ENCODE peak calls at places on chromosomes 6 and 20, in seven cellular contexts. J is HCT116; M is IMR-90; Y is CD4-positive, CD25-positive, alpha-beta regulatory T cell; B is CD4-positive, alpha-beta T cell; I is effector memory CD4-positive, alpha-beta T cell; Z is transverse colon. R is an unnamed sample. For H3K27me3 and H3K9me3, the result is how much of the 10 kb centered on the place peaks cover.

GRCh38 chr6:100300221-100300736 is 164.4 kb downstream of the SIM1 start:
- DNase-seq in J (peak), M (peak), Y (no peak), B (no peak), I (no peak), Z (no peak), R (peak)

GRCh38 chr6:81895511-81896185 is 143.2 kb upstream of the TENT5A start:
- DNase-seq in J (no peak), M (peak), Y (no peak), B (no peak), I (no peak), Z (no peak), R (no peak)

GRCh38 chr20:50303573-50304500 is 113.2 kb downstream of the CEBPB start:
- DNase-seq in J (no peak), M (peak), Y (no peak), B (no peak), I (no peak), Z (peak), R (no peak)

GRCh38 chr6:118708055-118708454 is 56.7 kb upstream of the CEP85L start:
- DNase-seq in J (no peak), M (peak), Y (peak), B (no peak), I (no peak), Z (no peak), R (no peak)

GRCh38 chr20:11979306-11980128 is 61.8 kb downstream of the BTBD3 start:
- DNase-seq in J (no peak), M (no peak), Y (no peak), B (no peak), I (no peak), Z (no peak), R (no peak)

GRCh38 chr6:162572240-162572639 is 155.3 kb downstream of the PRKN start:
- DNase-seq in J (no peak), M (no peak), Y (no peak), B (no peak), I (no peak), Z (no peak), R (no peak)

GRCh38 chr6:7909323-7910276 is 988 bp downstream of the TXNDC5 start:
- DNase-seq in J (no peak), M (peak), Y (peak), B (no peak), I (no peak), Z (peak), R (no peak)

GRCh38 chr20:60400567-60400966 is 442.3 kb downstream of the CDH26 start:
- DNase-seq in J (no peak), M (no peak), Y (no peak), B (no peak), I (no peak), Z (no peak), R (no peak)

GRCh38 chr20:8039048-8039447 is 19.5 kb upstream of the TMX4 start:
- DNase-seq in J (no peak), M (no peak), Y (no peak), B (no peak), I (no peak), Z (no peak), R (no peak)

GRCh38 chr20:2610326-2610725 is 42.1 kb upstream of the NOP56 start:
- DNase-seq in J (no peak), M (no peak), Y (no peak), B (no peak), I (no peak), Z (no peak), R (no peak)

GRCh38 chr6:35728663-35729348 is 8.0 kb upstream of the ARMC12 start:
- DNase-seq in J (no peak), M (no peak), Y (peak), B (peak), I (no peak), Z (peak), R (peak)

GRCh38 chr20:46056970-46057855 is 28.2 kb downstream of the SLC12A5 start:
- DNase-seq in J (no peak), M (peak), Y (no peak), B (no peak), I (no peak), Z (no peak), R (no peak)

GRCh38 chr6:30709101-30709868 is 7.8 kb downstream of the MDC1 start:
- DNase-seq in J (no peak), M (no peak), Y (no peak), B (no peak), I (no peak), Z (no peak), R (no peak)

GRCh38 chr20:21182832-21183563 is 57.1 kb downstream of the KIZ start:
- DNase-seq in J (no peak), M (peak), Y (no peak), B (no peak), I (no peak), Z (peak), R (no peak)

GRCh38 chr6:77177470-77177869 is 285.8 kb downstream of the HTR1B start:
- DNase-seq in J (no peak), M (no peak), Y (no peak), B (no peak), I (no peak), Z (no peak), R (no peak)

GRCh38 chr6:146915671-146916127 is 288.5 kb upstream of the STXBP5 start:
- DNase-seq in J (no peak), M (peak), Y (no peak), B (no peak), I (no peak), Z (no peak), R (no peak)

GRCh38 chr6:166515072-166515810 is 71.2 kb downstream of the RAMACL start:
- DNase-seq in J (peak), M (peak), Y (peak), B (peak), I (no peak), Z (peak), R (peak)

GRCh38 chr20:60256811-60257210 is 298.6 kb downstream of the CDH26 start:
- DNase-seq in J (no peak), M (no peak), Y (no peak), B (no peak), I (no peak), Z (no peak), R (no peak)

GRCh38 chr20:62202083-62202395 is 18.0 kb downstream of the HRH3 start:
- DNase-seq in J (no peak), M (peak), Y (no peak), B (no peak), I (no peak), Z (no peak), R (no peak)

GRCh38 chr6:160739955-160740354 is 37.9 kb downstream of the PLG start:
- DNase-seq in J (no peak), M (no peak), Y (no peak), B (no peak), I (no peak), Z (no peak), R (no peak)

GRCh38 chr20:61953037-61953788 is 112.5 kb downstream of the TAF4 start:
- DNase-seq in J (no peak), M (no peak), Y (no peak), B (no peak), I (no peak), Z (no peak), R (no peak)

GRCh38 chr6:138086573-138087196 is 20.5 kb downstream of the PERP start:
- DNase-seq in J (peak), M (peak), Y (no peak), B (no peak), I (no peak), Z (no peak), R (no peak)

GRCh38 chr20:46324960-46325703 is 16.8 kb upstream of the CDH22 start:
- DNase-seq in J (no peak), M (peak), Y (peak), B (no peak), I (no peak), Z (no peak), R (no peak)

GRCh38 chr20:3192226-3193015 is 12.1 kb downstream of the DDRGK1 start:
- DNase-seq in J (no peak), M (no peak), Y (no peak), B (no peak), I (no peak), Z (no peak), R (no peak)

GRCh38 chr20:34560141-34560523 is 1.6 kb downstream of the MAP1LC3A start:
- DNase-seq in J (no peak), M (no peak), Y (no peak), B (no peak), I (no peak), Z (no peak), R (no peak)

GRCh38 chr20:61942526-61942925 is 123.2 kb downstream of the TAF4 start:
- DNase-seq in J (no peak), M (no peak), Y (no peak), B (no peak), I (no peak), Z (no peak), R (no peak)

GRCh38 chr6:150531957-150532356 is 67.7 kb upstream of the PLEKHG1 start:
- DNase-seq in J (no peak), M (no peak), Y (no peak), B (no peak), I (no peak), Z (no peak), R (no peak)

GRCh38 chr6:137497722-137498463 is 3.7 kb upstream of the OLIG3 start:
- DNase-seq in J (no peak), M (no peak), Y (peak), B (no peak), I (no peak), Z (no peak), R (no peak)

GRCh38 chr20:22288156-22288555 is 296.2 kb downstream of the FOXA2 start:
- DNase-seq in J (no peak), M (no peak), Y (no peak), B (no peak), I (no peak), Z (no peak), R (no peak)

GRCh38 chr20:22285555-22285954 is 298.8 kb downstream of the FOXA2 start:
- DNase-seq in J (no peak), M (no peak), Y (no peak), B (no peak), I (no peak), Z (no peak), R (no peak)

GRCh38 chr20:22288957-22289356 is 295.4 kb downstream of the FOXA2 start:
- DNase-seq in J (no peak), M (no peak), Y (no peak), B (no peak), I (no peak), Z (no peak), R (peak)

GRCh38 chr20:22293886-22294285 is 290.5 kb downstream of the FOXA2 start:
- DNase-seq in J (no peak), M (no peak), Y (no peak), B (no peak), I (no peak), Z (no peak), R (no peak)

DNA sequence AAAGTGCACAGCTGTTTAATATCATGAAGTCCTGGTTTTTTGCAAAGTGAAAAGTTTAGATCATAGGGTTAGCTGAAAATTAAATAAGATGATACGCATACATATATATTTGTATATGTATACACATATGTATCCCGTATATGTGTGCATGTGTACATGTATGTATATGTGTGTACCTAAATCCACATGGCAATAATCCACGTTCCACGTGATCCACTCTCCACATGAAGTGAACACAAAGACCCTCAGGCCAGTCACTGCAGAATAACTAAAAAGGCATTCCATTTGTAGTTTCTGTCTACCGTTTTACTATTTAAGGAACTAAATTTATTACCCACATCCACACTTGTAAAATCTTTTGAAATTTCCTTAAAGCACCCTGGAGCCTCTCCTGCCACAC is 294.9 kb downstream of the FOXA2 start:
- DNase-seq in J (no peak), M (no peak), Y (no peak), B (no peak), I (no peak), Z (no peak), R (no peak)
- H3K27me3 ChIP-seq in J (under half), M (under half), Y (under half), B (under half), I (under half), Z (under half), R (under half)

GRCh38 chr20:55830124-55830828 is 175.0 kb downstream of the CBLN4 start:
- DNase-seq in J (no peak), M (no peak), Y (no peak), B (no peak), I (no peak), Z (no peak), R (no peak)
- H3K9me3 ChIP-seq in J (under half), M (under half), Y (under half), B (under half), I (under half), Z (under half), R (under half)

DNA sequence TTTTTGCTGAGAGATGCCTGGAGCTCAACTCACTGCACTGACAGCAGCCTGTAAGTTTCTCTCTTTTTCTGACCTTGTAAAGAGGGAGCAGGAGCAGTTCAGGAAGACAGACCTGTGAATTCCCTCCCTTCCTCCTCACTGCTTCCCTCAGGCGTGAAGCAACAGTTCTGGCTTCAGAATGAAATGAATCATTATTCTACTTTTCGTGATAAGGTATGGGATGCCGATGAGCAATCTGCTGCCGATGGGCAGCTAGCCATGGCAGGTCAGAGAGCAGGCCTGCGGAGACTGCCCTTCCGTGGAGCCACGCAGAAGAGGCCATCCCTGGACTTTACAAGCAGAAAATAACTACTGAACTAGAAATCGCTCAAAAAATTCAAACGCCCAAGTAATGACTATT is 426.5 kb upstream of the RNF217 start:
- DNase-seq in J (no peak), M (no peak), Y (no peak), B (no peak), I (no peak), Z (no peak), R (no peak)
- H3K27me3 ChIP-seq in J (under half), M (under half), Y (under half), B (under half), I (under half), Z (under half), R (under half)

GRCh38 chr20:31256959-31257358 is 505 bp upstream of the DEFB115 start:
- DNase-seq in J (no peak), M (no peak), Y (no peak), B (no peak), I (no peak), Z (no peak), R (no peak)

GRCh38 chr20:31260326-31260932 is 3.0 kb downstream of the DEFB115 start:
- DNase-seq in J (peak), M (no peak), Y (no peak), B (no peak), I (no peak), Z (no peak), R (no peak)

DNA sequence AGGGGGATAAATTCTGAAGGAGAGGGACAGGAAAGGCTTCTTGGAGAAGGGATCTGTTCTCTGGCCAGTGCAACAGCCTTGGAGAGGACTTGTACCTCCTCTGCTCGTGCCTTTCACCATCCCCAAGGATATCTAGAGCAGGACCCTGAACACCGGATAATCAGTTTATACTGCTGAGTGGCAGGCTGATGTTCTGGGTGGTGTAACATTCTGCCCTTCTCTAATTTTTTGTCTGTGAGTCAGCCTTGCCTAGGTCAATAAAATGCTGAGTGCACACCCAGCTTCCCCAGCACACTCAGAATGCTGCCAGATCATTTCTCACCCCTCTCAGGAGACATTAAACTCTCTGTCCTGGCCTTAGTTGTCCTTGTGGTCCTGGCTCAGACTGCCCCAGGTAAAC is at the start of gene DEFB115:
- DNase-seq in J (no peak), M (no peak), Y (no peak), B (no peak), I (no peak), Z (no peak), R (no peak)
- H3K9me3 ChIP-seq in J (under half), M (under half), Y (under half), B (under half), I (under half), Z (under half), R (under half)

GRCh38 chr6:27234576-27234975 is 12.9 kb upstream of the PRSS16 start:
- DNase-seq in J (no peak), M (no peak), Y (no peak), B (no peak), I (no peak), Z (no peak), R (no peak)

GRCh38 chr6:27224729-27225128 is 22.8 kb upstream of the PRSS16 start:
- DNase-seq in J (no peak), M (no peak), Y (no peak), B (no peak), I (no peak), Z (no peak), R (no peak)

GRCh38 chr6:27230758-27231111 is 16.8 kb upstream of the PRSS16 start:
- DNase-seq in J (peak), M (no peak), Y (no peak), B (no peak), I (no peak), Z (no peak), R (no peak)

DNA sequence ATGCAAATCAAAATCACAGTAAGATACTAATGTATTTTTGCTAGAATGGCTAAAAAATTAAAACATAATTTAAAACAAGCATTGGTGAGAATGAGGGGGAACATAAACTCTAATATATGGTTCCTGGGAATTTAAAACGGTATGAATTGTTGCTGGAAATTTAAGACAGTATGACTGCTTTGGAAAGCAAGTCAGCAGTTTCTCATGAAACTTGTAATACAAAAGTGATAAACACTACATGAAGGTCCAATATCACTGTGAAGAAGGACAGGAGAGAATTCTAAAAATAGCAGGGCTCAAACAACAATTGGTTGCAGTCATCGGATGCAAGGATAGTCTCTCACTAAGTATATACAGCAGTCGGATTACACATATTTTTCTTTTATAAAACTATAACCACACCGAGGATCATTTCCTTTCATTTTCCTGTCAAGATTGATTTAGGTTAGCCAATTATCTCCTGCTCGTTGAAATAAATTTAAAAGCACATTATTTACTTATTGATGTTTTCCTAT is 18.5 kb upstream of the PRSS16 start:
- DNase-seq in J (no peak), M (no peak), Y (no peak), B (no peak), I (no peak), Z (no peak), R (no peak)
- H3K27me3 ChIP-seq in J (under half), M (under half), Y (under half), B (half or more), I (under half), Z (half or more), R (under half)

DNA sequence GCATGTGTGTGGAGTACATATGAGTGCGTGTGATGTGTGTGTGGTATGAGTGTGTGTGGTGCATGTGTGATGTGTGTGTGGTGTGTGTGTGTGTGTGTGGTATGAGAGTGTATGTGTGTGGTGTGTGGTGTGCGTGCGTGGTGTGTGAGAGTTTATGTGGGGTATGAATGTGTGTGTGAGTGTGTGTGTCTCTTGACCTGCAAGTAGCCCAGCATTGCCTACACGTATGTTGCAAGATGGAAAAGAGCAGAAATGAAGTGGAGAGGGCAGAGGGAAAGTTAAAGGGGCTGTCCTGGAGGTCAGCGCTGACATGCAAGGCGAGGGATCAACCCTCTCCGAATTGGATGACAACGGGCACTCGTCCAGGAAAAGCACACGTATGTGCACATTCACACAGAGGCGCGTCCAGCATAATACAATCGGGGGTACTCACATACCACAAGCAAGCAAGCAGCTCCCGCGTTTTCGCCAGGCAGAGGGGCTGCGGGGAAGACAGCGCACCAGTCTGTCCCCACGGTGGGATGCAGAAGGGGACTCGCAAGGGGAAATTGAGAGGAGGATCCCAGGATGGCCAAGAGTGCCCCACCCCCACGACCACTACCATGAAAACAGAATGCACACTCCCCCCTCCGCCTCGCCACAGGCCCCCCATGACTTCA is 174.5 kb upstream of the AFDN start:
- DNase-seq in J (no peak), M (no peak), Y (no peak), B (no peak), I (no peak), Z (no peak), R (no peak)
- H3K9me3 ChIP-seq in J (under half), M (half or more), Y (under half), B (under half), I (under half), Z (under half), R (under half)

R was measured in keratinocyte.